ENCODE peak calls at places on chromosomes 11 and 22, in six cellular contexts. B is astrocyte of the cerebellum, G is adrenal gland, Y is pancreas, N is IMR-90, K is endothelial cell. I is an unnamed sample.

GRCh38 chr11:34915136-34916013 is 804 bp downstream of the APIP start:
- DNase-seq in B (peak), G (peak), Y (no peak), N (peak), K (no peak), I (peak)

GRCh38 chr22:43432883-43433415 is 21.1 kb downstream of the MPPED1 start:
- DNase-seq in B (no peak), G (no peak), Y (peak), N (no peak), K (no peak), I (no peak)

GRCh38 chr11:99160447-99160846 is 139.7 kb downstream of the CNTN5 start:
- DNase-seq in B (no peak), G (no peak), Y (no peak), N (no peak), K (no peak), I (no peak)

GRCh38 chr11:86182976-86183584 is 61.5 kb upstream of the EED start:
- DNase-seq in B (no peak), G (no peak), Y (no peak), N (peak), K (no peak), I (no peak)

GRCh38 chr11:31780078-31780971 is 30.8 kb downstream of the PAX6 start:
- DNase-seq in B (no peak), G (no peak), Y (no peak), N (no peak), K (no peak), I (no peak)

GRCh38 chr11:10413268-10413667 is 41.8 kb upstream of the AMPD3 start:
- DNase-seq in B (no peak), G (peak), Y (no peak), N (peak), K (no peak), I (peak)

GRCh38 chr22:48666620-48667019 is 1161.1 kb downstream of the BRD1 start:
- DNase-seq in B (no peak), G (no peak), Y (no peak), N (no peak), K (no peak), I (no peak)

GRCh38 chr11:44634401-44635281 is 69.2 kb downstream of the CD82 start:
- DNase-seq in B (peak), G (peak), Y (peak), N (peak), K (no peak), I (peak)

GRCh38 chr22:45686842-45687241 is 15.2 kb downstream of the ATXN10 start:
- DNase-seq in B (no peak), G (no peak), Y (no peak), N (no peak), K (no peak), I (peak)

GRCh38 chr11:20022363-20023081 is 137.8 kb downstream of the DBX1 start:
- DNase-seq in B (no peak), G (no peak), Y (no peak), N (peak), K (peak), I (no peak)

GRCh38 chr22:19877626-19878339 is 23.1 kb upstream of the GNB1L start:
- DNase-seq in B (no peak), G (peak), Y (peak), N (peak), K (no peak), I (peak)

GRCh38 chr22:30602049-30602448 is 4.9 kb upstream of the TCN2 start:
- DNase-seq in B (no peak), G (no peak), Y (no peak), N (peak), K (no peak), I (peak)

GRCh38 chr22:38872831-38873248 is 824 bp upstream of the CBX6 start:
- DNase-seq in B (no peak), G (peak), Y (peak), N (peak), K (peak), I (peak)

GRCh38 chr22:42966389-42966998 is 48.5 kb downstream of the PACSIN2 start:
- DNase-seq in B (no peak), G (no peak), Y (no peak), N (no peak), K (no peak), I (no peak)

GRCh38 chr11:122559734-122560382 is 95.7 kb upstream of the UBASH3B start:
- DNase-seq in B (no peak), G (no peak), Y (no peak), N (peak), K (peak), I (no peak)

GRCh38 chr11:57751676-57752253 is at the start of gene BTBD18:
- DNase-seq in B (peak), G (peak), Y (no peak), N (peak), K (peak), I (peak)

GRCh38 chr11:17711836-17712235 is 7.5 kb upstream of the MYOD1 start:
- DNase-seq in B (no peak), G (no peak), Y (no peak), N (no peak), K (no peak), I (no peak)

GRCh38 chr11:75320643-75321042 is 30.8 kb downstream of the ARRB1 start:
- DNase-seq in B (no peak), G (no peak), Y (no peak), N (no peak), K (no peak), I (no peak)

GRCh38 chr11:64121637-64122410 is 44.1 kb downstream of the MACROD1 start:
- DNase-seq in B (peak), G (no peak), Y (no peak), N (peak), K (no peak), I (peak)

GRCh38 chr11:62324738-62325556 is 12.3 kb upstream of the ASRGL1 start:
- DNase-seq in B (no peak), G (peak), Y (peak), N (peak), K (peak), I (peak)

GRCh38 chr11:108223449-108224149 is 732 bp downstream of the ATM start:
- DNase-seq in B (no peak), G (no peak), Y (no peak), N (peak), K (no peak), I (no peak)

GRCh38 chr11:107457205-107457557 is 444 bp downstream of the CWF19L2 start:
- DNase-seq in B (no peak), G (no peak), Y (no peak), N (peak), K (no peak), I (no peak)

GRCh38 chr22:30887861-30888260 is 80.7 kb downstream of the MORC2 start:
- DNase-seq in B (no peak), G (no peak), Y (peak), N (no peak), K (no peak), I (no peak)

GRCh38 chr11:69563306-69563705 is 77.7 kb upstream of the CCND1 start:
- DNase-seq in B (no peak), G (peak), Y (no peak), N (no peak), K (no peak), I (no peak)

GRCh38 chr11:107898270-107898669 is 30.0 kb upstream of the RAB39A start:
- DNase-seq in B (peak), G (no peak), Y (no peak), N (peak), K (peak), I (peak)

GRCh38 chr22:32607086-32607485 is 132.5 kb downstream of the FBXO7 start:
- DNase-seq in B (no peak), G (no peak), Y (no peak), N (no peak), K (no peak), I (no peak)

GRCh38 chr22:19181786-19182471 is 3.4 kb upstream of the SLC25A1 start:
- DNase-seq in B (no peak), G (no peak), Y (no peak), N (no peak), K (no peak), I (no peak)

GRCh38 chr11:77165066-77165465 is 37.0 kb downstream of the MYO7A start:
- DNase-seq in B (no peak), G (no peak), Y (no peak), N (no peak), K (no peak), I (no peak)

GRCh38 chr22:17774206-17774927 is at the start of gene BID:
- DNase-seq in B (no peak), G (no peak), Y (peak), N (peak), K (no peak), I (no peak)

GRCh38 chr22:46104881-46105493 is 45.3 kb upstream of the PPARA start:
- DNase-seq in B (no peak), G (no peak), Y (no peak), N (no peak), K (no peak), I (no peak)

GRCh38 chr22:19644314-19645223 is 69.7 kb upstream of the SEPTIN5 start:
- DNase-seq in B (no peak), G (peak), Y (no peak), N (no peak), K (no peak), I (no peak)

GRCh38 chr11:47408598-47409439 is 429 bp downstream of the SLC39A13 start:
- DNase-seq in B (peak), G (peak), Y (no peak), N (peak), K (peak), I (peak)

GRCh38 chr11:125924384-125925007 is 20.2 kb downstream of the DDX25 start:
- DNase-seq in B (no peak), G (peak), Y (no peak), N (no peak), K (no peak), I (no peak)

GRCh38 chr11:63564785-63565350 is 1.7 kb upstream of the PLAAT2 start:
- DNase-seq in B (no peak), G (no peak), Y (peak), N (no peak), K (no peak), I (no peak)

GRCh38 chr22:22710719-22711531 is 66.5 kb downstream of the GGTLC2 start:
- DNase-seq in B (no peak), G (peak), Y (peak), N (peak), K (peak), I (no peak)

DNA sequence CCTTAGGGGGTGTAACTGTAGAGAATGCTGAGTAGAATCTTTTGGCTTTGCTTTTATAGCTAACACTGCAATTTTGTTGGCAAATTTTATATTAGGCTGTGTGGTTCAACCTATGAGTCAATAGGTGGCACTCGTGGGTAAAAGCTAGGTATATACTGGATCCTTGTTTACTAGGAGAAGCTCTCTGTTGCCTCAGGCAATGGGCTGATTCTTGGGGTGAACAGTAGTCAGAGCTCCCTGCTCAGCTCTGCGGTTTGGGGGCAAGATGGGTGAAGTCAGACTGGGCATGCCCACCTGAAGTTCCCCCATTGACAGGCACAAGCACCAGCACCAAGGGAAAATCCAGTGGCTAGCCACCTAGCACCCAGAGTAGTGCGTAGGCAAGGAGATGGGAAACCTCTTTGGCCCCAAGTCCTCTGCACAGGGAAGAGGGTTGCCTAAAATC is 238.7 kb downstream of the FAM181B start:
- DNase-seq in B (no peak), G (no peak), Y (no peak), N (no peak), K (no peak), I (no peak)
- TF ChIP-seq CTCF in B (no peak), G (peak), Y (no peak), N (peak), K (no peak), I (no peak)

DNA sequence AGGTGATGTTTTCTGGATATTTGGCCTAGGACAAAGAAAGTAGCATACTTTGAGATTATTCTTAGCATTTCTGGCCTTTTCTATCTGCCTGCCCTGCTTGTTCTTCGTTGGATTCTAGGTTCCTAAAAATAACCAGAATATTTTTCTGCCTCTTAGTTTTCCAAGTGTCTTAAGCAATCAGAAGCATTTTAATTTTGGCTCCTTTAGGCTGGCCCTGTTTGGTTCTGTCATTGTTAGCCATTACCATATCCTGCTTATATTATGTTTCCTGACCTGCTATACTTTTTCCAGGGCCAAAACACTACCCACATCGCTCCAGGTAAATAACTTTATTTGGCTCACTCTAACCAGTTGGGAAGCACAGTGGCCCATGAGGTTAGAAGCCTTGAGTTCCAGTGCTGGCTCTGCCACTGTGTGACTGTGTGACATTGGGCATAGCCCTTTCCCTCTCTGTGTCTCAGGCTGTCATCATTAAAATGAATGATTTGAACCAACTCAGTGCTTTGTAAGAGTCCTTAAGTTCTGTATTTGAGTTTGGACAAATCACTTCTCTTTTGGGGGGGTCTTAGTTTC is 91.1 kb downstream of the STIM1 start:
- DNase-seq in B (no peak), G (no peak), Y (no peak), N (no peak), K (no peak), I (no peak)
- TF ChIP-seq CTCF in B (no peak), G (no peak), Y (no peak), N (no peak), K (no peak), I (no peak)

GRCh38 chr11:95067042-95067827 is 516 bp downstream of the SRSF8 start:
- DNase-seq in B (peak), G (peak), Y (peak), N (peak), K (peak), I (peak)
- TF ChIP-seq CTCF in B (peak), G (peak), Y (peak), N (peak), K (peak), I (peak)

DNA sequence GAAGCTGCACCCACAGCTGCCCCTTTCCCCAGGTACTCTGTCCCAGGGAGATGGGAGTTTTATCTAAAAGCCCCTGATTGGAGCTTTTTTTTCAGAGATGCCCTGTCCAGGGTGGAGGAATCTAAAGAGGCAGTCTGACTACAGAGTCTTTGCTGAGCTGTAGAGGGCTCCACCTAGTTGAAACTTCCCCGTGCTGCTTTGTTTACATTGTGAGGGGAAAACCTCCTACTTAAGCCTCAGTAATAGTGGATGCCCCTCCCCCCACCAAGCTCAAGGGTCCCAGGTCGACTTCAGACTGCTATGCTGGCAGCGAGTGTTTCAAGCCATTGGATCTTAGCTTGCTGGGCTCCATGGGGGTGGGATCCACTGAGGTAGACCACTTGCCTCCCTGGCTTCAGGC is 470.1 kb upstream of the LARGE1 start:
- DNase-seq in B (no peak), G (no peak), Y (no peak), N (no peak), K (no peak), I (no peak)
- TF ChIP-seq CTCF in B (no peak), G (no peak), Y (no peak), N (no peak), K (no peak), I (no peak)

I was measured in HFFc6.